ENCODE peak calls at places on chromosomes 7 and 10, in nine cellular contexts. M is activated naive CD4-positive, alpha-beta T cell treated with anti-CD3 and anti-CD28 coated beads for 36 hours; X is activated effector memory CD4-positive, alpha-beta T cell treated with Interleukin-2 at 50 U/mL for 16 hours; Z is activated CD4-positive, alpha-beta T cell treated with anti-CD3 and anti-CD28 coated beads, Interleukin-2, amount 10 ng/mL, durations not matched to agents 7 days and 5 days; L is NCI-H460; C is activated naive CD8-positive, alpha-beta T cell treated with anti-CD3 and anti-CD28 coated beads, Interleukin-2, amount 50 U/mL, for 16 hours; J is skeletal muscle cell; I is mucosa of descending colon; F is hippocampal formation. K is an unnamed sample.

GRCh38 chr10:27716521-27716920 is 29.1 kb downstream of the MKX start:
- DNase-seq in M (no peak), X (no peak), Z (no peak), L (no peak), C (no peak), J (no peak), I (no peak), F (no peak), K (no peak)

GRCh38 chr7:99386584-99387238 is 12.2 kb downstream of the ARPC1B start:
- DNase-seq in M (peak; percentile 54), X (no peak), Z (peak; percentile 64), L (peak; percentile 47), C (no peak), J (no peak), I (no peak), F (no peak), K (peak; percentile 53)

GRCh38 chr10:88120599-88121333 is 257.3 kb downstream of the PTEN start:
- DNase-seq in M (no peak), X (no peak), Z (no peak), L (no peak), C (no peak), J (no peak), I (no peak), F (no peak), K (no peak)

GRCh38 chr10:29731760-29732159 is 97.0 kb upstream of the SVIL start:
- DNase-seq in M (no peak), X (no peak), Z (no peak), L (no peak), C (no peak), J (no peak), I (no peak), F (no peak), K (no peak)

GRCh38 chr10:97519342-97519741 is 20.6 kb downstream of the UBTD1 start:
- DNase-seq in M (no peak), X (no peak), Z (no peak), L (no peak), C (no peak), J (no peak), I (no peak), F (no peak), K (no peak)

GRCh38 chr10:35349389-35349915 is 13.1 kb downstream of the CCNY start:
- DNase-seq in M (no peak), X (no peak), Z (no peak), L (no peak), C (no peak), J (no peak), I (no peak), F (no peak), K (no peak)

GRCh38 chr10:104029528-104029875 is 56.2 kb downstream of the COL17A1 start:
- DNase-seq in M (no peak), X (no peak), Z (no peak), L (no peak), C (no peak), J (no peak), I (no peak), F (peak; percentile 80), K (no peak)

GRCh38 chr7:150362989-150363769 is 5.4 kb upstream of the REPIN1 start:
- DNase-seq in M (no peak), X (no peak), Z (no peak), L (no peak), C (no peak), J (no peak), I (no peak), F (no peak), K (no peak)

GRCh38 chr7:153832160-153832559 is 220.0 kb upstream of the DPP6 start:
- DNase-seq in M (no peak), X (no peak), Z (no peak), L (no peak), C (no peak), J (no peak), I (no peak), F (no peak), K (no peak)

GRCh38 chr10:118241229-118242137 is 100.6 kb downstream of the FAM204A start:
- DNase-seq in M (peak; percentile 82), X (peak; percentile 43), Z (peak; percentile 69), L (peak; percentile 81), C (peak; percentile 39), J (peak; percentile 35), I (no peak), F (peak; percentile 84), K (peak; percentile 15)

GRCh38 chr7:33686001-33686591 is 219.2 kb upstream of the BMPER start:
- DNase-seq in M (no peak), X (no peak), Z (no peak), L (no peak), C (no peak), J (peak; percentile 26), I (no peak), F (no peak), K (no peak)

GRCh38 chr10:451856-452255 is 237.6 kb downstream of the DIP2C start:
- DNase-seq in M (no peak), X (no peak), Z (no peak), L (no peak), C (no peak), J (no peak), I (no peak), F (no peak), K (no peak)

GRCh38 chr10:50350366-50350765 is 99.0 kb upstream of the ASAH2 start:
- DNase-seq in M (no peak), X (no peak), Z (no peak), L (no peak), C (no peak), J (no peak), I (no peak), F (no peak), K (no peak)

GRCh38 chr7:101507791-101508252 is 121.3 kb downstream of the MYL10 start:
- DNase-seq in M (peak; percentile 80), X (no peak), Z (peak; percentile 68), L (peak; percentile 78), C (no peak), J (no peak), I (no peak), F (peak; percentile 1), K (peak; percentile 43)

GRCh38 chr10:6643962-6644361 is 63.9 kb upstream of the PRKCQ start:
- DNase-seq in M (peak; percentile 48), X (no peak), Z (no peak), L (no peak), C (no peak), J (no peak), I (no peak), F (no peak), K (no peak)

GRCh38 chr10:111075577-111076185 is 1.1 kb upstream of the ADRA2A start:
- DNase-seq in M (no peak), X (no peak), Z (no peak), L (no peak), C (no peak), J (no peak), I (no peak), F (no peak), K (no peak)

GRCh38 chr7:151884276-151885201 is 7.6 kb upstream of the PRKAG2 start:
- DNase-seq in M (no peak), X (no peak), Z (no peak), L (no peak), C (no peak), J (no peak), I (no peak), F (no peak), K (no peak)

GRCh38 chr10:27448926-27449325 is 55.2 kb upstream of the RAB18 start:
- DNase-seq in M (no peak), X (no peak), Z (no peak), L (peak; percentile 2), C (no peak), J (peak; percentile 21), I (no peak), F (no peak), K (no peak)

GRCh38 chr10:86756511-86757109 is at the start of gene BMPR1A:
- DNase-seq in M (no peak), X (no peak), Z (no peak), L (peak; percentile 88), C (no peak), J (no peak), I (no peak), F (no peak), K (no peak)